ENCODE peak calls at places on chromosomes 11 and 22, in eight cellular contexts. X, K, A, F, G, B, E and J are unnamed samples.

GRCh38 chr11:102513869-102514268 is 16.7 kb downstream of the MMP7 start:
- DNase-seq in K (no peak), F (no peak), X (peak), B (no peak), G (peak), E (no peak), A (no peak), J (peak)

GRCh38 chr11:59981106-59981770 is 17.4 kb downstream of the OOSP4A start:
- DNase-seq in B (no peak), F (no peak), E (no peak), A (no peak), K (no peak), G (no peak), X (no peak), J (no peak)

GRCh38 chr11:120115272-120116000 is 22.5 kb downstream of the TRIM29 start:
- DNase-seq in X (no peak), B (no peak), A (no peak), G (no peak), K (no peak), E (no peak), F (no peak), J (no peak)

GRCh38 chr11:95338430-95338991 is 107.5 kb upstream of the SESN3 start:
- DNase-seq in X (peak), E (peak), F (no peak), G (peak), A (no peak), B (no peak), K (no peak), J (no peak)

GRCh38 chr22:23402275-23403151 is 177.6 kb downstream of the IGLL1 start:
- DNase-seq in E (no peak), A (peak), B (no peak), X (peak), K (peak), F (peak), G (peak), J (peak)

GRCh38 chr11:67355023-67355793 is 1.9 kb upstream of the POLD4 start:
- DNase-seq in F (no peak), A (no peak), K (no peak), X (peak), B (no peak), E (no peak), G (no peak), J (no peak)

GRCh38 chr22:28021116-28021997 is 102.3 kb upstream of the PITPNB start:
- DNase-seq in G (no peak), F (no peak), B (no peak), X (no peak), K (no peak), E (no peak), A (no peak), J (no peak)

GRCh38 chr11:78642979-78643675 is 68.5 kb upstream of the NARS2 start:
- DNase-seq in G (no peak), E (no peak), F (no peak), X (no peak), A (no peak), K (no peak), B (no peak), J (no peak)

GRCh38 chr11:9332655-9333054 is 18.3 kb upstream of the TMEM41B start:
- DNase-seq in A (no peak), K (no peak), F (no peak), E (no peak), B (no peak), X (no peak), G (no peak), J (no peak)

GRCh38 chr11:118790357-118791014 is 478 bp downstream of the DDX6 start:
- DNase-seq in F (no peak), X (peak), K (no peak), B (peak), G (peak), A (peak), E (peak), J (peak)

GRCh38 chr11:19605500-19606371 is 106.9 kb upstream of the NAV2 start:
- DNase-seq in K (no peak), B (no peak), A (no peak), X (no peak), E (no peak), F (no peak), G (peak), J (no peak)

GRCh38 chr22:44677299-44678244 is 24.4 kb upstream of the PRR5 start:
- DNase-seq in F (no peak), B (no peak), A (no peak), X (no peak), K (no peak), G (no peak), E (no peak), J (no peak)

GRCh38 chr11:2443881-2444300 is 423 bp downstream of the TRPM5 start:
- DNase-seq in A (no peak), F (no peak), G (no peak), B (no peak), E (no peak), K (no peak), X (peak), J (no peak)

GRCh38 chr22:23246982-23247766 is 66.9 kb downstream of the BCR start:
- DNase-seq in G (no peak), E (no peak), K (no peak), B (no peak), F (no peak), A (no peak), X (no peak), J (no peak)

GRCh38 chr11:131694526-131695424 is 324.4 kb downstream of the NTM start:
- DNase-seq in G (peak), K (no peak), X (peak), A (peak), B (peak), E (peak), F (peak), J (peak)

GRCh38 chr11:7204778-7205177 is 46.9 kb upstream of the SYT9 start:
- DNase-seq in X (no peak), E (no peak), B (peak), G (peak), A (no peak), F (no peak), K (no peak), J (no peak)